ENCODE peak calls at places on chromosomes 1 and 21, in five cellular contexts. O, C, Y, S and Q are unnamed samples.

GRCh38 chr1:91427741-91428140 is 23.1 kb upstream of the HFM1 start:
- DNase-seq in O (no peak), C (peak), S (no peak), Y (no peak), Q (no peak)

GRCh38 chr1:78678324-78678723 is 28.7 kb downstream of the IFI44 start:
- DNase-seq in S (no peak), O (no peak), C (peak), Y (no peak), Q (no peak)

GRCh38 chr1:89779541-89779940 is 41.3 kb upstream of the LRRC8D start:
- DNase-seq in Y (no peak), C (no peak), S (no peak), O (no peak), Q (no peak)

GRCh38 chr1:95057361-95057760 is 15.4 kb downstream of the ALG14 start:
- DNase-seq in C (no peak), O (no peak), S (no peak), Y (no peak), Q (no peak)

GRCh38 chr1:165696625-165697100 is 1.7 kb downstream of the ALDH9A1 start:
- DNase-seq in Y (no peak), C (no peak), S (no peak), O (peak), Q (no peak)

GRCh38 chr1:45518910-45519309 is 2.8 kb downstream of the PRDX1 start:
- DNase-seq in C (peak), Y (no peak), O (peak), S (no peak), Q (no peak)

GRCh38 chr1:113701429-113701828 is 57.9 kb downstream of the PHTF1 start:
- DNase-seq in O (peak), S (no peak), Y (no peak), C (no peak), Q (no peak)

GRCh38 chr1:84365225-84366221 is 32.8 kb upstream of the DNASE2B start:
- DNase-seq in O (peak), Y (peak), C (no peak), S (peak), Q (no peak)

GRCh38 chr1:25247829-25248754 is 838 bp upstream of the RSRP1 start:
- DNase-seq in Y (no peak), S (no peak), C (no peak), O (no peak), Q (no peak)

GRCh38 chr1:201221201-201221846 is 30.7 kb downstream of the IGFN1 start:
- DNase-seq in Y (no peak), S (no peak), C (no peak), O (no peak), Q (no peak)

GRCh38 chr1:4687943-4688342 is 33.5 kb downstream of the AJAP1 start:
- DNase-seq in C (no peak), Y (no peak), O (no peak), S (no peak), Q (no peak)

GRCh38 chr1:43448955-43449707 is 4.6 kb downstream of the HYI start:
- DNase-seq in O (no peak), S (no peak), Y (no peak), C (no peak), Q (no peak)

GRCh38 chr1:13619909-13620308 is 36.3 kb downstream of the PDPN start:
- DNase-seq in Y (no peak), S (no peak), C (no peak), O (no peak), Q (no peak)

GRCh38 chr1:232519186-232519585 is 110.7 kb downstream of the SIPA1L2 start:
- DNase-seq in S (no peak), C (no peak), Y (no peak), O (no peak), Q (no peak)

GRCh38 chr1:54324031-54324654 is 82.1 kb downstream of the SSBP3 start:
- DNase-seq in C (no peak), O (peak), S (no peak), Y (no peak), Q (peak)

GRCh38 chr1:185316163-185317033 is 645 bp downstream of the IVNS1ABP start:
- DNase-seq in C (peak), S (peak), O (peak), Y (peak), Q (peak)

GRCh38 chr1:205907794-205908193 is 35.5 kb downstream of the SLC26A9 start:
- DNase-seq in Y (peak), C (no peak), S (no peak), O (no peak), Q (no peak)

GRCh38 chr1:182229907-182230522 is 161.6 kb downstream of the GLUL start:
- DNase-seq in Y (no peak), O (no peak), S (no peak), C (no peak), Q (no peak)

GRCh38 chr1:42209516-42210370 is 45.2 kb upstream of the GUCA2A start:
- DNase-seq in O (no peak), C (no peak), S (no peak), Y (no peak), Q (peak)

GRCh38 chr1:41804176-41804575 is 114.5 kb downstream of the HIVEP3 start:
- DNase-seq in Y (no peak), O (no peak), C (peak), S (no peak), Q (no peak)

GRCh38 chr1:48000883-48001282 is 3.7 kb upstream of the TRABD2B start:
- DNase-seq in S (no peak), O (no peak), Y (no peak), C (no peak), Q (peak)

GRCh38 chr1:12587981-12588620 is 29.9 kb downstream of the DHRS3 start:
- DNase-seq in O (peak), Y (peak), S (peak), C (no peak), Q (no peak)

GRCh38 chr21:32297449-32297848 is 1.2 kb upstream of the MRAP start:
- DNase-seq in O (no peak), Y (no peak), S (no peak), C (no peak), Q (no peak)

GRCh38 chr1:12658531-12659453 is 14.9 kb downstream of the AADACL4 start:
- DNase-seq in C (peak), Y (peak), S (no peak), O (peak), Q (peak)

DNA sequence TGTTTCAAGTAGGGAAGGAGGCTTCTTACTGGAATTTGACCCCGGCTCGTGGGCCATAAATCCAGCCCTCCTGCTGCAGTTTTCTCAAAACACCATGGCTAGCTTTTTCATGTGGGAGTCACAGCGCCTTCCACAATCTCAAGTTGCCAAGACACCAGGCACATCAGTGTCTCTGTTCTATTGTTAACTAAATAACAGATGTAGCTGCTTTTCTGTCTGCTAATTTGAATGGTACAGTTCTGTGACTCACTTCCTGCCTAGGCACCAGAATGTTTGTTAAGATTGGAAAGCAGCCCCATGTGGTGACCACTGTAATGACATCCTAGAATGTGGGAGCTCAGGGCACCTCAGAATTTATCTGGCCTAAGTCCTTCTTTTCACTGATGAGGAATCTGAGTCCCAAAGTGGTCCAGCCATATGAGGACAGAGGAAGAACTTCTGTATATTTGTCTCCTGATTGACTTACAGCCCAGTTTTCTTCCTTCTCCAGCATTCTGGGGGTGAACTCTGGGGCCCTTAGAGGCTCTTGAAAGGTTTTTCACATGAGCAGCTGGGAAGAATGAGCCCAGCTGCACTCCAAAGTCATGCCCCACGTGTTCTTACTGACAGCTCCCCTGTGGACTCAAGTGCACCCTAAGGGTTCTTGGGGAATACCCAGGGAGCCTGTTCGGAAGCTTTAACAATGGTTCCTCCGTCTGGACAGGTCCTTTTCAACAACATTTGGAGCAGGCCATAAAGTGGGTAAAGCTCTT is 27.5 kb downstream of the TRIM45 start:
- DNase-seq in O (peak), Y (peak), C (peak), S (peak), Q (peak)
- TF ChIP-seq CTCF in O (no peak), Y (no peak), C (peak), S (peak), Q (peak)

DNA sequence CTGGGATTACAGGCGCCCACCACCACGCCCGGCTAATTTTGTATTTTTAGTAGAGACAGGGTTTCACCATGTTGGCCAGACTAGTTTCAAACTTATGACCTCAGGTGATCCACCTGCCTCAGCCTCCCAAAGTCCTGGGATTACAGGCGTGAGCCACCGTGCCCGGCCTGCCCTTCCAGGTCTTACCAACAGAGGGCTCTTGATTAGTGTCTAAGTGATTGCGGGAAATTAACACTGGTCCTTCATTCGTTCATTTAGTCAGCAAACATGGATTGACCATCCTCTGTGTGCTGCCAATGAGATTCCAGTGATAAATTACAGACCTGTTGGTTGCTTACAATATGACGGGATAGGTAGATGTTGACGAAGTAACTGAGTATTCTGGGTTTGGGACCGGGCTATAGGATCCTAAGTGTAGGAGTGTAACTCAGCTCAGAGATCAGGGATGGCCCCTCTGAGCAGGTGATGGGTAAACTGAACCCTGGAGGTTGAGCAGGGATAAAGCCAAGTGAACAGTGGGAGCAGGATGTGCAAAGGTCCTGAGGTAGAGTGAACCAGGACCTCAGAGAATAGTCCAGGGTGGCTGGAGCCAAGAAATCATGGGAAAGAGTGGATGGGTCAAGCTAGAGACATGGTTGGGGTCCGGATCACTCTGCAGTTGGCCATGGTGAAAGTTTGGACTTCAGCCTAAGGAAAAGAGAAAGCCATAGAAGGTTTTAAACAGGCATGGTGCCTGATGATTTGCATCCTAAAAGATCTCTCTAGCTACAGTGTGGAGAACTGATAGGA is 171.2 kb downstream of the KAZN start:
- DNase-seq in Y (no peak), O (no peak), S (no peak), C (no peak), Q (no peak)
- TF ChIP-seq CTCF in Y (no peak), O (no peak), S (no peak), C (no peak), Q (no peak)

GRCh38 chr1:80441664-80442063 is 1359.1 kb upstream of the ADGRL2 start:
- DNase-seq in S (no peak), Y (peak), C (no peak), O (no peak), Q (no peak)
- TF ChIP-seq CTCF in S (no peak), Y (no peak), C (no peak), O (no peak), Q (no peak)

GRCh38 chr1:151639466-151639865 is 27.6 kb downstream of the SNX27 start:
- DNase-seq in C (peak), O (peak), Y (peak), S (peak), Q (no peak)

GRCh38 chr1:151638812-151639211 is 27.0 kb downstream of the SNX27 start:
- DNase-seq in C (no peak), Y (no peak), S (no peak), O (no peak), Q (no peak)

GRCh38 chr1:151635479-151636072 is 23.7 kb downstream of the SNX27 start:
- DNase-seq in S (no peak), C (peak), O (no peak), Y (no peak), Q (no peak)

GRCh38 chr1:151638074-151638775 is 26.4 kb downstream of the SNX27 start:
- DNase-seq in C (no peak), O (no peak), S (no peak), Y (no peak), Q (no peak)

DNA sequence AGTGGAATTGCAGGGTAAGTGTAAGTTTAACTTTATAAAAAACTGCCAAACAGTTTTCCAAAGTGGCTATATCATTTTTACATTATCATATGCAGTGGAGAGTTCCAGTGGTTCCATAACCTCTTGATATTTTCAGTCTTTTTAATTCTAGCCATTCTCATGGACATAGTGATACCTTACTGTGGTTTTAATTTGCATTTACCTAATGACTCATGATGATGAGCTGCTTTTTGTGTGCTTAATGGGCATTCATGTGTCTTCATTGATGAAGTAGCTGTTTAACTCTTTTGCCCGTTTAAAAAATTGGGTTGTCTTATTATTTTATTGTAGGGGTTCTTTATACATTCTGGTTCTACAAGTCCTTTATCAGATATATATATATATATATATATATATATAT is 29.4 kb downstream of the SNX27 start:
- DNase-seq in O (no peak), Y (no peak), C (no peak), S (no peak), Q (no peak)
- TF ChIP-seq CTCF in O (no peak), Y (no peak), C (no peak), S (no peak), Q (no peak)

GRCh38 chr1:63916485-63917360 is 142.9 kb downstream of the ROR1 start:
- DNase-seq in C (no peak), Y (no peak), O (no peak), S (no peak), Q (no peak)

GRCh38 chr1:63918395-63918945 is 144.7 kb downstream of the ROR1 start:
- DNase-seq in Y (no peak), S (no peak), O (peak), C (no peak), Q (no peak)

GRCh38 chr1:63915121-63915520 is 141.3 kb downstream of the ROR1 start:
- DNase-seq in C (peak), O (peak), S (no peak), Y (peak), Q (no peak)

GRCh38 chr1:63920154-63921117 is 146.6 kb downstream of the ROR1 start:
- DNase-seq in C (no peak), S (peak), O (peak), Y (peak), Q (no peak)

GRCh38 chr1:63917571-63918394 is 144.0 kb downstream of the ROR1 start:
- DNase-seq in O (peak), S (no peak), Y (peak), C (peak), Q (no peak)
- TF ChIP-seq CTCF in O (peak), S (peak), Y (peak), C (peak), Q (no peak)

DNA sequence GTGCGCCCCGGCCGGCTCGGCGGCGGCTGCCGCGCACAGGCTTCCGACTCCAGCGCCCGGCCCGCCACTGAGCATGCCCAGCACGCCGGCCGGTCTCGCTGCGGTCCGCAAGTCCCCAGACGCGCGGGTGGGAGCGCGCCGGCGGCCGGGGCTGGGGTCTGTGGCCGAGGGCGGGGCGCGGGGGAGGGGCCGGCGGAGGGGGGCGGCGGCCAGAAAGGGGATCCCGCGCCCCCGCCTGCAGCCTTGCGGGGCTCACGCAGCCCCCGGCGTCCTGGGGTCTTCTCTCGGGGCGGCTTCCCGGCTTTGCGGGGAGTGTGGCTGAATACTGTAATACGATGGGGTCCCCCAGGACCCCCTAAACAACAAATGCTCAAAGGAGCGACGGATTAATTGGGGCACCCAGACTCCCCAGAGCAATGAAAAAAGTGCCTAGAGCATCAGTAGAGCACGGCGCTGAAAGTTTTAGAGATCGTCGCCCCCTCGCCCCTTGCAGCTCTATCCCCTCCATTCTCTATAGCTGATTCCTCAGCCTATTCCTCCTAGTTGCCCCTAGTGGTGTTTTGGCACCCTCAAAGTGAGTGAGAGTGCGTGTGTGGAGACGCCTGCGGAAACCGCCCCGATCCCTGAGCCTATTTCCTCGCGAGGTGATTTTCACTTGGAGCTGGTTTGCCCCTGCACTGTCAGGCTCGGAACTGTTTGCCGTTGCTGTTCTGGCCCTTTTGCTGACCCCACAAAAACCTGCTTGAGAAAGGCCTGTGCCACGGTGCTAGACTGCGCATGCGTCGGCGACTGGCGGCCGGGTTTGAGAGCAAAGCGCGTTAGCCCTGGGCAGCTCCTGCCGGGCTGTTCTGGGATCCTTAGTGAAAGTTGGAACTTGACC is at the start of gene VAV3:
- DNase-seq in Y (peak), S (peak), O (peak), C (peak), Q (peak)
- TF ChIP-seq CTCF in Y (no peak), S (no peak), O (no peak), C (no peak), Q (peak)

DNA sequence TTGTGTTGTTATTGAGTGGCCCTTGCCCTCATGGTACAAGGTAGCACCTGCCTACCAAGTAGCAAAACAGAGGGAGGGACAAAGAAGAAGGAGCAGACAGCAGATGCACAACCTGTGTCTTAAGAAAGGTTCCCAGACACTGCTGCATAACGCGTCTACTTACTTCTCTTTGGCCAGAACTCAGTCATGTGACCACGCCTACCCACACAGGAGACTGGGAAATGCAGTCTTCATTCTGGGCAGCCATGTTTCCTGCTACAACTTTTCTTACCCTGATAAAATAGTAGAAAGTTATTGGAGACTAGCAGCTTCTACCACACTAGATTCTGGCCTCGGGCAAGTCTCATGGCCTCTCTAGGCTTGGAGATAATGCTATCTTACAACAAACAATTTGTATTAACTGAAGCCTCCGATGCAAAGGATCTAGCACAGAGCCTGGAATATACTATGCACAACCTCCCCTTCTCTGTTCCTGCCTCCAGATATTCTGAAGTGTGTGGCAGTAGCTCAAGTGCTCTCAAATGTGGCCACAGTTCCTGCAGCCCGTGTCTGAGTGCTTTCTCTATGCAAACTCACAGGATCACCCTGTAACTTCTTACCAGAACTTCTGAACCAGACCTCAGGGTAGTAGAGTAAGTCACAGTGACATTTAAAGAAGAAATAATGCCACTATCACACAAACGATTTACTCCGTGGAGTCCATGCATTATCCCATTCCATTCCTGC is 34.1 kb upstream of the BTG2 start:
- DNase-seq in Y (peak), C (peak), S (no peak), O (peak), Q (no peak)
- TF ChIP-seq CTCF in Y (no peak), C (no peak), S (no peak), O (no peak), Q (no peak)

DNA sequence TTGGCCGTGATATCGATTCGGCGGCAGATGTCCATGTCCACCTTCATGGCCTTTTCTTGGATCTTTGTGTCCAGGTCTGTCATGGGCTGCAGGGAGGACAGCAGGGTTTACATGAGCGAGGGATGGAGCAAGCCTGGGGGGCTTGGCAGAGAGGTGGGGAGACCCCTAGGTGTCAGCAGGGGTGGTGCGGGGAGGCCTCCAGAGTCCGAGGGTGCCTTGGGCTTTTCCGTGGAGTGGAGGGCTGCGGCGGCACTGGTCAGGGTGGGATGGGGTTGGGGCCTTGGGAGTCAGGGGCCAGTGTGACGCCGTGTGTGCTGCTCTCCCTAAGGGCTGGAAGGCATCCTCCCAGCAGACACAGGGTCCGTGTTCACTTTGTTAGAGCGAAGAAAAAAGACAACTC is 16.1 kb upstream of the ALDH4A1 start:
- DNase-seq in C (no peak), S (no peak), Y (no peak), O (no peak), Q (no peak)
- TF ChIP-seq CTCF in C (no peak), S (no peak), Y (no peak), O (no peak), Q (no peak)